ENCODE peak calls at places on chromosomes 4 and X, in eight cellular contexts. C is tibial artery; F is lung; Q is anterior cingulate cortex; V is choroid plexus epithelial cell; O is activated T-cell treated with anti-CD3 and anti-CD28 coated beads, Interleukin-2, amount 50 U/mL, for 1 hour; N is stimulated activated CD4-positive, alpha-beta T cell treated with anti-CD3 and anti-CD28 coated beads, Interleukin-4, amount 100 ng/mL, for 1 hour; G is Right ventricle myocardium inferior. X is an unnamed sample.
A peak's percentile ranks its signal among the peaks of the same experiment; 100 is the strongest.

GRCh38 chr4:21041708-21042107 is 341.4 kb downstream of the PACRGL start:
- DNase-seq in C (no peak), F (no peak), Q (no peak), V (no peak), O (no peak), N (no peak), G (no peak), X (no peak)

GRCh38 chr4:128866691-128867090 is 57.2 kb downstream of the JADE1 start:
- DNase-seq in C (no peak), F (no peak), Q (no peak), V (no peak), O (no peak), N (no peak), G (no peak), X (no peak)

GRCh38 chrX:12162420-12162819 is 24.1 kb downstream of the FRMPD4 start:
- DNase-seq in C (no peak), F (no peak), Q (no peak), V (no peak), O (no peak), N (no peak), G (no peak), X (no peak)

GRCh38 chrX:150515801-150516200 is 52.6 kb upstream of the MTM1 start:
- DNase-seq in C (no peak), F (no peak), Q (no peak), V (no peak), O (no peak), N (no peak), G (no peak), X (no peak)

GRCh38 chr4:38920186-38920585 is 52.6 kb downstream of the FAM114A1 start:
- DNase-seq in C (no peak), F (no peak), Q (no peak), V (peak; percentile 30), O (no peak), N (no peak), G (no peak), X (no peak)

GRCh38 chrX:112668476-112669404 is 11.0 kb downstream of the LHFPL1 start:
- DNase-seq in C (no peak), F (no peak), Q (no peak), V (no peak), O (no peak), N (no peak), G (no peak), X (no peak)

GRCh38 chr4:6175426-6175825 is 24.9 kb downstream of the JAKMIP1 start:
- DNase-seq in C (no peak), F (no peak), Q (peak; percentile 28), V (no peak), O (no peak), N (no peak), G (no peak), X (no peak)

GRCh38 chr4:960736-961650 is 12.4 kb downstream of the DGKQ start:
- DNase-seq in C (no peak), F (no peak), Q (no peak), V (no peak), O (no peak), N (no peak), G (no peak), X (no peak)